ENCODE peak calls at places on chromosome 20, in five cellular contexts. Z is endothelial cell, B is hippocampal formation, F is NCI-H446 treated with DMSO at 0.1 percent for 48 hours, S is NCI-H82. G is an unnamed sample.

GRCh38 chr20:7272512-7272911 is 505.0 kb downstream of the BMP2 start:
- DNase-seq in Z (no peak), B (no peak), F (no peak), S (peak), G (no peak)

GRCh38 chr20:47027042-47027441 is 132.4 kb downstream of the EYA2 start:
- DNase-seq in Z (no peak), B (no peak), F (no peak), S (no peak), G (no peak)

GRCh38 chr20:1779567-1779966 is 115.6 kb upstream of the SIRPA start:
- DNase-seq in Z (no peak), B (no peak), F (no peak), S (no peak), G (no peak)

GRCh38 chr20:57803718-57804005 is 93.8 kb upstream of the PMEPA1 start:
- DNase-seq in Z (no peak), B (no peak), F (no peak), S (no peak), G (no peak)

GRCh38 chr20:1827974-1828785 is 67.0 kb upstream of the SIRPA start:
- DNase-seq in Z (no peak), B (peak), F (no peak), S (no peak), G (no peak)

GRCh38 chr20:40710608-40711007 is 21.6 kb upstream of the MAFB start:
- DNase-seq in Z (no peak), B (no peak), F (no peak), S (no peak), G (no peak)

GRCh38 chr20:64100566-64100888 is 6.8 kb downstream of the NPBWR2 start:
- DNase-seq in Z (no peak), B (no peak), F (no peak), S (no peak), G (no peak)

GRCh38 chr20:50892394-50892793 is 38.8 kb downstream of the ADNP start:
- DNase-seq in Z (no peak), B (no peak), F (no peak), S (no peak), G (no peak)

GRCh38 chr20:44643596-44644383 is 7.7 kb downstream of the ADA start:
- DNase-seq in Z (peak), B (no peak), F (no peak), S (peak), G (no peak)

GRCh38 chr20:61299613-61300012 is 47.6 kb downstream of the CDH4 start:
- DNase-seq in Z (no peak), B (no peak), F (no peak), S (no peak), G (no peak)

GRCh38 chr20:24469116-24470030 is at the start of gene SYNDIG1:
- DNase-seq in Z (peak), B (peak), F (peak), S (peak), G (no peak)

GRCh38 chr20:12936020-12936419 is 72.8 kb upstream of the SPTLC3 start:
- DNase-seq in Z (no peak), B (no peak), F (no peak), S (peak), G (no peak)

GRCh38 chr20:10502098-10502526 is 67.0 kb downstream of the SLX4IP start:
- DNase-seq in Z (no peak), B (no peak), F (no peak), S (peak), G (no peak)

GRCh38 chr20:46367967-46368901 is 38.2 kb downstream of the ELMO2 start:
- DNase-seq in Z (no peak), B (no peak), F (no peak), S (no peak), G (no peak)

GRCh38 chr20:38915355-38915754 is 10.9 kb upstream of the FAM83D start:
- DNase-seq in Z (no peak), B (no peak), F (no peak), S (no peak), G (no peak)

GRCh38 chr20:20303742-20304141 is 64.2 kb upstream of the INSM1 start:
- DNase-seq in Z (no peak), B (peak), F (no peak), S (no peak), G (no peak)

GRCh38 chr20:51372176-51372803 is 170.2 kb downstream of the NFATC2 start:
- DNase-seq in Z (peak), B (peak), F (no peak), S (peak), G (peak)

GRCh38 chr20:53399592-53400335 is 193.9 kb downstream of the ZNF217 start:
- DNase-seq in Z (no peak), B (no peak), F (peak), S (no peak), G (no peak)

GRCh38 chr20:3046677-3047462 is 1.0 kb downstream of the MRPS26 start:
- DNase-seq in Z (no peak), B (no peak), F (no peak), S (peak), G (no peak)

GRCh38 chr20:57996465-57996864 is 232.0 kb downstream of the ANKRD60 start:
- DNase-seq in Z (no peak), B (no peak), F (no peak), S (peak), G (no peak)

GRCh38 chr20:11108102-11108842 is 434.5 kb upstream of the JAG1 start:
- DNase-seq in Z (no peak), B (no peak), F (no peak), S (peak), G (no peak)

GRCh38 chr20:54123587-54124180 is 50.1 kb downstream of the CYP24A1 start:
- DNase-seq in Z (no peak), B (no peak), F (no peak), S (no peak), G (peak)

GRCh38 chr20:63036266-63036665 is 29.5 kb upstream of the BHLHE23 start:
- DNase-seq in Z (no peak), B (no peak), F (no peak), S (peak), G (no peak)

GRCh38 chr20:22529150-22530019 is 55.0 kb downstream of the FOXA2 start:
- DNase-seq in Z (no peak), B (no peak), F (no peak), S (no peak), G (no peak)

GRCh38 chr20:43165611-43166010 is 24.1 kb downstream of the PTPRT start:
- DNase-seq in Z (no peak), B (no peak), F (no peak), S (no peak), G (no peak)

GRCh38 chr20:14234666-14235295 is 102.6 kb downstream of the FLRT3 start:
- DNase-seq in Z (no peak), B (no peak), F (no peak), S (no peak), G (no peak)

GRCh38 chr20:23624307-23624706 is 13.4 kb downstream of the CST3 start:
- DNase-seq in Z (no peak), B (no peak), F (no peak), S (no peak), G (no peak)

GRCh38 chr20:10478205-10478604 is 43.1 kb downstream of the SLX4IP start:
- DNase-seq in Z (no peak), B (no peak), F (no peak), S (no peak), G (no peak)

GRCh38 chr20:63090682-63091571 is 84.2 kb upstream of the BHLHE23 start:
- DNase-seq in Z (no peak), B (no peak), F (no peak), S (no peak), G (no peak)

GRCh38 chr20:1427457-1428054 is 34.7 kb upstream of the FKBP1A start:
- DNase-seq in Z (no peak), B (no peak), F (no peak), S (no peak), G (no peak)

GRCh38 chr20:40160151-40160550 is 528.9 kb downstream of the MAFB start:
- DNase-seq in Z (peak), B (peak), F (peak), S (peak), G (no peak)

GRCh38 chr20:46523696-46524328 is 10.5 kb upstream of the ZNF334 start:
- DNase-seq in Z (no peak), B (no peak), F (no peak), S (no peak), G (no peak)

GRCh38 chr20:55239269-55239668 is 763.9 kb downstream of the DOK5 start:
- DNase-seq in Z (no peak), B (no peak), F (no peak), S (no peak), G (no peak)

GRCh38 chr20:1373614-1374013 is 19.2 kb downstream of the FKBP1A start:
- DNase-seq in Z (no peak), B (peak), F (no peak), S (no peak), G (no peak)

GRCh38 chr20:35226775-35227681 is 538 bp downstream of the MMP24 start:
- DNase-seq in Z (peak), B (no peak), F (peak), S (peak), G (peak)

GRCh38 chr20:63628246-63628975 is 1.5 kb upstream of the GMEB2 start:
- DNase-seq in Z (no peak), B (no peak), F (peak), S (peak), G (peak)